ENCODE peak calls at places on chromosomes 1 and 21, in seven cellular contexts. Q is effector memory CD8-positive, alpha-beta T cell; K is GOT3; U is fibroblast of the conjunctiva; O is activated B cell treated with CpG ODN at 0.5 μM for 24 hours; Y is cardiac fibroblast; J is spleen. G is an unnamed sample.

GRCh38 chr1:87044840-87045239 is 130.4 kb downstream of the HS2ST1 start:
- DNase-seq in Q (peak), J (no peak), Y (no peak), O (no peak), U (no peak), K (no peak), G (no peak)

GRCh38 chr1:86382878-86383277 is 13.2 kb downstream of the ODF2L start:
- DNase-seq in Q (no peak), J (no peak), Y (peak), K (no peak), O (no peak), U (no peak), G (no peak)

GRCh38 chr1:244834596-244835275 is 722 bp upstream of the COX20 start:
- DNase-seq in O (no peak), J (peak), K (peak), Q (peak), Y (peak), U (peak), G (peak)

GRCh38 chr1:30511563-30512252 is 211.7 kb downstream of the MATN1 start:
- DNase-seq in U (no peak), Y (no peak), K (no peak), Q (no peak), O (no peak), J (peak), G (no peak)

GRCh38 chr1:49351744-49352143 is 575.1 kb upstream of the BEND5 start:
- DNase-seq in U (no peak), J (no peak), O (no peak), Y (no peak), Q (no peak), K (no peak), G (no peak)

GRCh38 chr1:46520063-46520911 is 30.7 kb downstream of the DMBX1 start:
- DNase-seq in Y (peak), U (peak), J (peak), O (no peak), K (no peak), Q (no peak), G (no peak)

GRCh38 chr21:20010691-20011200 is 987.5 kb upstream of the NCAM2 start:
- DNase-seq in Y (no peak), U (no peak), J (no peak), K (no peak), O (no peak), Q (no peak), G (no peak)

GRCh38 chr1:67018574-67018973 is 35.4 kb downstream of the SLC35D1 start:
- DNase-seq in Y (no peak), U (no peak), O (no peak), K (no peak), Q (no peak), J (no peak), G (no peak)

GRCh38 chr1:67919714-67920113 is 86.4 kb upstream of the GNG12 start:
- DNase-seq in O (no peak), U (no peak), Y (no peak), K (no peak), Q (no peak), J (no peak), G (no peak)

GRCh38 chr1:103211073-103211472 is 102.8 kb upstream of the COL11A1 start:
- DNase-seq in K (no peak), O (no peak), J (no peak), U (no peak), Q (no peak), Y (no peak), G (no peak)

GRCh38 chr1:39398278-39399010 is 93.0 kb upstream of the BMP8A start:
- DNase-seq in Y (peak), J (no peak), K (no peak), U (peak), O (no peak), Q (no peak), G (peak)

GRCh38 chr1:109304221-109304915 is 2.4 kb downstream of the MYBPHL start:
- DNase-seq in O (no peak), Q (no peak), J (no peak), U (no peak), Y (no peak), K (no peak), G (peak)

GRCh38 chr1:84693009-84693408 is 2.7 kb upstream of the SSX2IP start:
- DNase-seq in J (no peak), K (no peak), Y (peak), U (no peak), O (no peak), Q (no peak), G (peak)

GRCh38 chr1:202959276-202959620 is 1.1 kb upstream of the ADIPOR1 start:
- DNase-seq in O (no peak), Q (no peak), J (no peak), Y (no peak), K (no peak), U (no peak), G (no peak)

GRCh38 chr1:107877749-107878148 is 87.2 kb downstream of the VAV3 start:
- DNase-seq in O (no peak), U (no peak), J (no peak), Y (no peak), Q (no peak), K (no peak), G (no peak)

GRCh38 chr1:172851077-172851476 is 192.2 kb downstream of the FASLG start:
- DNase-seq in J (no peak), Q (no peak), U (no peak), Y (no peak), O (no peak), K (no peak), G (no peak)

GRCh38 chr1:194067772-194068171 is 881.4 kb upstream of the B3GALT2 start:
- DNase-seq in U (no peak), O (no peak), J (no peak), K (no peak), Y (no peak), Q (no peak), G (no peak)

GRCh38 chr1:217343907-217344306 is 287.0 kb downstream of the GPATCH2 start:
- DNase-seq in J (no peak), O (no peak), K (no peak), Y (no peak), U (no peak), Q (no peak), G (no peak)

GRCh38 chr1:233613252-233614172 is at the start of gene KCNK1:
- DNase-seq in J (no peak), Q (no peak), Y (peak), K (peak), O (no peak), U (peak), G (peak)

GRCh38 chr1:64828829-64829228 is 84.0 kb downstream of the RAVER2 start:
- DNase-seq in K (no peak), J (no peak), O (no peak), U (no peak), Y (no peak), Q (no peak), G (no peak)

GRCh38 chr1:177286396-177286795 is 115.6 kb downstream of the BRINP2 start:
- DNase-seq in O (no peak), J (no peak), Q (no peak), K (no peak), U (no peak), Y (peak), G (no peak)

GRCh38 chr1:150876111-150876434 is 326 bp downstream of the ARNT start:
- DNase-seq in Y (peak), O (no peak), K (peak), U (peak), Q (no peak), J (no peak), G (peak)

GRCh38 chr1:248618878-248619277 is 16.0 kb downstream of the OR2T11 start:
- DNase-seq in J (no peak), O (peak), Q (peak), Y (peak), U (no peak), K (no peak), G (peak)

GRCh38 chr1:37484325-37485051 is 10.1 kb downstream of the ZC3H12A start:
- DNase-seq in Q (no peak), O (no peak), Y (no peak), K (no peak), U (no peak), J (no peak), G (no peak)

GRCh38 chr1:25858494-25858893 is 763 bp downstream of the AUNIP start:
- DNase-seq in Y (no peak), J (no peak), O (no peak), U (no peak), Q (no peak), K (no peak), G (no peak)

GRCh38 chr1:153612755-153613331 is at the start of gene S100A16:
- DNase-seq in K (peak), Y (peak), J (no peak), O (no peak), U (no peak), Q (no peak), G (no peak)

GRCh38 chr1:63082754-63083153 is 239.6 kb upstream of the FOXD3 start:
- DNase-seq in K (no peak), J (no peak), U (no peak), Y (no peak), O (no peak), Q (no peak), G (no peak)

GRCh38 chr1:45141247-45142003 is 65.0 kb downstream of the ZSWIM5 start:
- DNase-seq in Q (no peak), J (no peak), U (no peak), O (no peak), K (no peak), Y (no peak), G (peak)

GRCh38 chr1:226608699-226609505 is 60.3 kb downstream of the STUM start:
- DNase-seq in K (no peak), Q (peak), J (peak), O (peak), Y (peak), U (peak), G (peak)

GRCh38 chr1:230939806-230940489 is 38.7 kb downstream of the TTC13 start:
- DNase-seq in Y (no peak), U (no peak), J (no peak), Q (no peak), O (no peak), K (no peak), G (no peak)

GRCh38 chr1:219564072-219564471 is 48.8 kb downstream of the ZC3H11B start:
- DNase-seq in U (no peak), O (no peak), Y (no peak), K (no peak), Q (no peak), J (no peak), G (no peak)

GRCh38 chr21:31447477-31447876 is 103.4 kb upstream of the TIAM1 start:
- DNase-seq in Y (peak), K (no peak), J (no peak), U (no peak), Q (no peak), O (no peak), G (no peak)

GRCh38 chr1:101833312-101833711 is 163.4 kb downstream of the OLFM3 start:
- DNase-seq in O (no peak), Q (no peak), J (no peak), K (no peak), Y (no peak), U (no peak), G (no peak)

GRCh38 chr1:60348884-60349283 is 275.3 kb upstream of the C1orf87 start:
- DNase-seq in Q (no peak), U (no peak), K (no peak), O (no peak), Y (no peak), J (no peak), G (no peak)